ENCODE peak calls at places on chromosomes 11 and 22, in four cellular contexts. B is NCI-H446 treated with DMSO at 0.1 percent for 48 hours, I is IMR-90, U is brain microvascular endothelial cell. F is an unnamed sample.

GRCh38 chr11:79026803-79027445 is 413.9 kb downstream of the TENM4 start:
- DNase-seq in B (no peak), I (peak), U (no peak), F (no peak)

GRCh38 chr11:123654566-123655081 is at the start of gene SCN3B:
- DNase-seq in B (peak), I (peak), U (peak), F (peak)

GRCh38 chr11:47236482-47236881 is 12.1 kb downstream of the ACP2 start:
- DNase-seq in B (no peak), I (peak), U (no peak), F (no peak)

GRCh38 chr22:39281126-39281525 is 36.3 kb upstream of the PDGFB start:
- DNase-seq in B (no peak), I (no peak), U (no peak), F (no peak)

GRCh38 chr11:113166280-113166679 is 148.1 kb upstream of the TTC12 start:
- DNase-seq in B (no peak), I (no peak), U (no peak), F (no peak)

GRCh38 chr11:8019671-8020597 is 32.8 kb downstream of the EIF3F start:
- DNase-seq in B (no peak), I (peak), U (no peak), F (no peak)

GRCh38 chr11:80980221-80980620 is 1539.4 kb upstream of the TENM4 start:
- DNase-seq in B (no peak), I (no peak), U (peak), F (no peak)

GRCh38 chr22:31184015-31184414 is 24.0 kb downstream of the RNF185 start:
- DNase-seq in B (no peak), I (no peak), U (no peak), F (no peak)

GRCh38 chr11:4539603-4540219 is 5.3 kb upstream of the OR52M1 start:
- DNase-seq in B (no peak), I (peak), U (peak), F (no peak)

GRCh38 chr11:123576082-123576481 is 78.3 kb downstream of the SCN3B start:
- DNase-seq in B (no peak), I (no peak), U (no peak), F (no peak)

GRCh38 chr11:6418958-6419611 is at the start of gene APBB1:
- DNase-seq in B (no peak), I (peak), U (peak), F (no peak)

GRCh38 chr11:6307879-6308278 is 12.4 kb downstream of the CAVIN3 start:
- DNase-seq in B (no peak), I (peak), U (peak), F (no peak)

GRCh38 chr11:128346808-128347207 is 240.6 kb downstream of the ETS1 start:
- DNase-seq in B (no peak), I (peak), U (peak), F (no peak)

GRCh38 chr11:46238967-46239800 is 38.3 kb upstream of the CREB3L1 start:
- DNase-seq in B (peak), I (peak), U (peak), F (peak)

GRCh38 chr11:12169822-12170221 is 59.4 kb downstream of the MICAL2 start:
- DNase-seq in B (no peak), I (no peak), U (no peak), F (no peak)

GRCh38 chr11:82790723-82791487 is 57.2 kb upstream of the FAM181B start:
- DNase-seq in B (peak), I (no peak), U (no peak), F (no peak)

GRCh38 chr11:87338046-87338639 is 300.4 kb downstream of the TMEM135 start:
- DNase-seq in B (no peak), I (no peak), U (no peak), F (no peak)

GRCh38 chr11:102220728-102221467 is 96.4 kb upstream of the BIRC3 start:
- DNase-seq in B (no peak), I (peak), U (peak), F (no peak)

GRCh38 chr22:39242809-39243442 is 1.9 kb downstream of the PDGFB start:
- DNase-seq in B (no peak), I (no peak), U (no peak), F (no peak)

GRCh38 chr11:65489061-65489705 is 9.7 kb upstream of the MALAT1 start:
- DNase-seq in B (no peak), I (peak), U (peak), F (no peak)

GRCh38 chr11:15576759-15577158 is 462.0 kb downstream of the INSC start:
- DNase-seq in B (no peak), I (no peak), U (no peak), F (no peak)

GRCh38 chr11:72951193-72951592 is 137.0 kb downstream of the ATG16L2 start:
- DNase-seq in B (no peak), I (peak), U (no peak), F (no peak)

GRCh38 chr11:124483422-124483821 is 37.9 kb upstream of the OR8B8 start:
- DNase-seq in B (no peak), I (no peak), U (no peak), F (no peak)

GRCh38 chr22:22528780-22529179 is 8.7 kb upstream of the ZNF280A start:
- DNase-seq in B (no peak), I (no peak), U (no peak), F (no peak)

GRCh38 chr22:35102663-35103062 is 36.7 kb downstream of the ISX start:
- DNase-seq in B (no peak), I (peak), U (peak), F (no peak)

GRCh38 chr11:10930961-10931760 is 73.3 kb upstream of the ZBED5 start:
- DNase-seq in B (peak), I (peak), U (peak), F (peak)

GRCh38 chr11:11578542-11578941 is 43.3 kb downstream of the GALNT18 start:
- DNase-seq in B (no peak), I (no peak), U (no peak), F (no peak)

F was measured in DMS 273 treated with DMSO at 0.1 percent for 48 hours.